ENCODE peak calls at places on chromosomes 12 and 14, in eight cellular contexts. Z, G, E, J, F, Y, U and D are unnamed samples. For H3K9me3, the result is how much of the 10 kb centered on the place peaks cover.

GRCh38 chr14:68756734-68757133 is 36.1 kb downstream of the ZFP36L1 start:
- DNase-seq in Z (no peak), G (no peak), E (no peak), J (no peak), F (no peak), Y (no peak), U (no peak), D (no peak)

GRCh38 chr12:17020765-17021164 is 414.8 kb upstream of the LMO3 start:
- DNase-seq in Z (no peak), G (no peak), E (no peak), J (no peak), F (no peak), Y (no peak), U (no peak), D (no peak)

GRCh38 chr14:97180304-97181200 is 383.4 kb downstream of the VRK1 start:
- DNase-seq in Z (peak), G (no peak), E (no peak), J (no peak), F (no peak), Y (no peak), U (no peak), D (no peak)

GRCh38 chr12:53252349-53252916 is 15.7 kb upstream of the ESPL1 start:
- DNase-seq in Z (no peak), G (no peak), E (no peak), J (peak), F (no peak), Y (no peak), U (peak), D (no peak)

GRCh38 chr14:33780035-33780434 is 170.8 kb downstream of the EGLN3 start:
- DNase-seq in Z (no peak), G (no peak), E (no peak), J (no peak), F (no peak), Y (no peak), U (no peak), D (no peak)

GRCh38 chr14:57845802-57846531 is 19.9 kb downstream of the SLC35F4 start:
- DNase-seq in Z (no peak), G (no peak), E (no peak), J (no peak), F (no peak), Y (no peak), U (no peak), D (no peak)

GRCh38 chr12:4320287-4320858 is 640 bp upstream of the TIGAR start:
- DNase-seq in Z (no peak), G (peak), E (no peak), J (no peak), F (no peak), Y (no peak), U (no peak), D (no peak)

GRCh38 chr12:46664771-46665287 is 161.0 kb downstream of the SLC38A4 start:
- DNase-seq in Z (no peak), G (no peak), E (peak), J (no peak), F (peak), Y (peak), U (no peak), D (no peak)

GRCh38 chr14:54713364-54713763 is 146.4 kb downstream of the SAMD4A start:
- DNase-seq in Z (no peak), G (no peak), E (peak), J (no peak), F (peak), Y (peak), U (no peak), D (no peak)

GRCh38 chr12:48002179-48002601 is 2.1 kb downstream of the COL2A1 start:
- DNase-seq in Z (no peak), G (no peak), E (no peak), J (no peak), F (peak), Y (no peak), U (no peak), D (no peak)

GRCh38 chr12:104381721-104382480 is 74.8 kb upstream of the CHST11 start:
- DNase-seq in Z (peak), G (peak), E (peak), J (peak), F (peak), Y (peak), U (peak), D (peak)

GRCh38 chr14:59221558-59221957 is 33.1 kb downstream of the DAAM1 start:
- DNase-seq in Z (no peak), G (no peak), E (peak), J (no peak), F (no peak), Y (no peak), U (no peak), D (no peak)

GRCh38 chr12:131454418-131455217 is 256.3 kb upstream of the SFSWAP start:
- DNase-seq in Z (peak), G (peak), E (no peak), J (no peak), F (no peak), Y (no peak), U (no peak), D (no peak)

GRCh38 chr14:31265701-31266398 is 58.3 kb upstream of the HECTD1 start:
- DNase-seq in Z (no peak), G (no peak), E (peak), J (no peak), F (no peak), Y (peak), U (no peak), D (no peak)

GRCh38 chr14:76867536-76868452 is 41.6 kb downstream of the LRRC74A start:
- DNase-seq in Z (no peak), G (no peak), E (no peak), J (peak), F (no peak), Y (no peak), U (no peak), D (peak)

GRCh38 chr14:99072956-99073355 is 199.0 kb downstream of the BCL11B start:
- DNase-seq in Z (no peak), G (no peak), E (no peak), J (no peak), F (no peak), Y (no peak), U (no peak), D (no peak)

GRCh38 chr12:48160807-48161206 is 3.5 kb upstream of the ASB8 start:
- DNase-seq in Z (no peak), G (no peak), E (no peak), J (no peak), F (no peak), Y (no peak), U (no peak), D (no peak)

GRCh38 chr12:104121001-104121400 is 17.0 kb downstream of the NFYB start:
- DNase-seq in Z (no peak), G (no peak), E (peak), J (no peak), F (peak), Y (peak), U (no peak), D (no peak)

GRCh38 chr12:116502989-116503496 is 56.1 kb upstream of the MAP1LC3B2 start:
- DNase-seq in Z (no peak), G (no peak), E (no peak), J (no peak), F (no peak), Y (no peak), U (no peak), D (no peak)

GRCh38 chr12:118015306-118015705 is 1.2 kb upstream of the RFC5 start:
- DNase-seq in Z (no peak), G (no peak), E (no peak), J (no peak), F (no peak), Y (no peak), U (no peak), D (no peak)

GRCh38 chr12:74489543-74489942 is 48.1 kb upstream of the ATXN7L3B start:
- DNase-seq in Z (no peak), G (no peak), E (no peak), J (no peak), F (no peak), Y (no peak), U (no peak), D (no peak)

GRCh38 chr12:115944851-115945496 is 332.5 kb downstream of the MED13L start:
- DNase-seq in Z (no peak), G (no peak), E (no peak), J (no peak), F (no peak), Y (peak), U (no peak), D (no peak)

GRCh38 chr12:128387811-128388422 is 120.9 kb downstream of the TMEM132C start:
- DNase-seq in Z (peak), G (peak), E (no peak), J (no peak), F (peak), Y (no peak), U (peak), D (no peak)

GRCh38 chr14:52279405-52279804 is 11.9 kb downstream of the PTGDR start:
- DNase-seq in Z (no peak), G (no peak), E (peak), J (no peak), F (peak), Y (peak), U (no peak), D (no peak)

GRCh38 chr14:104398656-104399055 is 180.9 kb upstream of the C14orf180 start:
- DNase-seq in Z (no peak), G (no peak), E (no peak), J (no peak), F (no peak), Y (no peak), U (no peak), D (no peak)

GRCh38 chr14:104113631-104114420 is 24.6 kb upstream of the KIF26A start:
- DNase-seq in Z (no peak), G (peak), E (no peak), J (peak), F (no peak), Y (no peak), U (peak), D (no peak)

GRCh38 chr12:124517260-124518050 is 50.0 kb downstream of the NCOR2 start:
- DNase-seq in Z (peak), G (no peak), E (peak), J (peak), F (peak), Y (peak), U (peak), D (no peak)

GRCh38 chr14:67537736-67538135 is 4.6 kb downstream of the PLEKHH1 start:
- DNase-seq in Z (no peak), G (no peak), E (no peak), J (no peak), F (no peak), Y (no peak), U (no peak), D (no peak)

GRCh38 chr12:95986635-95987535 is 9.3 kb downstream of the HAL start:
- DNase-seq in Z (no peak), G (no peak), E (no peak), J (no peak), F (no peak), Y (peak), U (no peak), D (no peak)

GRCh38 chr12:120110550-120111501 is 5.7 kb downstream of the RAB35 start:
- DNase-seq in Z (no peak), G (no peak), E (no peak), J (peak), F (no peak), Y (no peak), U (no peak), D (no peak)

GRCh38 chr14:42510071-42510470 is 903.4 kb downstream of the LRFN5 start:
- DNase-seq in Z (no peak), G (no peak), E (no peak), J (no peak), F (no peak), Y (no peak), U (no peak), D (no peak)

GRCh38 chr14:42499137-42499536 is 892.5 kb downstream of the LRFN5 start:
- DNase-seq in Z (no peak), G (no peak), E (no peak), J (no peak), F (no peak), Y (no peak), U (no peak), D (no peak)

GRCh38 chr14:42508209-42508946 is 901.7 kb downstream of the LRFN5 start:
- DNase-seq in Z (no peak), G (no peak), E (no peak), J (no peak), F (no peak), Y (no peak), U (no peak), D (no peak)

GRCh38 chr14:42504433-42504832 is 897.8 kb downstream of the LRFN5 start:
- DNase-seq in Z (no peak), G (no peak), E (no peak), J (no peak), F (no peak), Y (peak), U (no peak), D (no peak)
- H3K9me3 ChIP-seq in Z (under half), G (under half), E (under half), J (under half), F (under half), Y (under half), U (under half), D (under half)

GRCh38 chr14:90159147-90159546 is 97.2 kb upstream of the PSMC1 start:
- DNase-seq in Z (peak), G (no peak), E (no peak), J (no peak), F (no peak), Y (no peak), U (no peak), D (no peak)
- H3K9me3 ChIP-seq in Z (under half), G (under half), E (under half), J (under half), F (under half), Y (under half), U (under half), D (under half)

DNA sequence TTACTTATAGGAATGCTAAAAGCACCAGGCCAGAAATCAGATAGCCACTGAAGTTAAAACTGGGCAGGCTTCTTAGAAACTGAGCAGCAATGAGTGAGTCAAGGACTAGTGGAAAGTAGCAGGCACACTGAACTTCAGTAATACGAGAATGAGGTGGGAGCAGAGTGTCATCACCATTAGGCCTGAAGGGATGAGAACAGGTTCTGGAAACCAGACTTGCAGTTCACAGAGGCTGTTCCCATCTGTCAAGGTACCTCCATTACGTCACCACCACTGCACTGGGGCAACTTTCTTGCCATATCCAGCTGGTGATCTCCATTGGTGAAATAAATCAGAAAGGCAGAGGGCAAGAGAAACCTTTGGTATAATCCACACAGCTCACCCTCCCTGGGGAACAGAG is 15.6 kb downstream of the ZNF10 start:
- DNase-seq in Z (no peak), G (no peak), E (no peak), J (no peak), F (no peak), Y (no peak), U (no peak), D (no peak)
- H3K9me3 ChIP-seq in Z (under half), G (under half), E (under half), J (half or more), F (half or more), Y (under half), U (under half), D (under half)

GRCh38 chr14:106585692-106586091 is 1059.3 kb downstream of the TMEM121 start:
- DNase-seq in Z (no peak), G (no peak), E (no peak), J (no peak), F (no peak), Y (no peak), U (no peak), D (no peak)

DNA sequence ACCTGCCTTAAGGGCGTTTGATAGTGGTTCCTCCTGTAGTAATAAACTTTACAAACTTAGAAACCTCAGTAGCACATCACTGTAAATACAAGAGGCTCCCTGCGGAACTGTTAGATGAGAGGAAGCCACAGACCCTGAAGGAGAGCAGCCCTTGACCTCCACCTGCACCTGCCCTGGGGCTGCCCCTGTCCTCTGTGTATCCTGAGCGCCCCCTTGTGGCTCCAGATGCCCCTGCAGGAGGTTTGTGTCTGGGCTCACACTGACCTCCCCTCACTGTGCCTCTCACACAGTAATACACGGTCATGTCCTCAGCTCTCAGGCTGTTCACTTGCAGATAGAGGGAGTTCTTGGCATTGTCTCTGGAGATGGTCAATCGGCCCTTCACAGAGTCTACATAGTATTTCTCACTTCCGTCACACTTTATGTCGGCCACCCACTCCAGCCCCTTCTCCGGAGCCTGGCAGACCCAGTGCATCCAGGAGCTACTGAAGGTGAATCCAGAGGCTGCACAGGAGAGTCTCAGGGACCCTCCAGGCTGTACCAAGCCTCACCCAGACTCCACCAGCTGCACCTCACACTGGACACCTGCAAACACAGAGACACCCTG is 1059.8 kb downstream of the TMEM121 start:
- DNase-seq in Z (no peak), G (peak), E (no peak), J (no peak), F (no peak), Y (no peak), U (no peak), D (peak)
- H3K9me3 ChIP-seq in Z (under half), G (under half), E (under half), J (under half), F (under half), Y (under half), U (under half), D (under half)

DNA sequence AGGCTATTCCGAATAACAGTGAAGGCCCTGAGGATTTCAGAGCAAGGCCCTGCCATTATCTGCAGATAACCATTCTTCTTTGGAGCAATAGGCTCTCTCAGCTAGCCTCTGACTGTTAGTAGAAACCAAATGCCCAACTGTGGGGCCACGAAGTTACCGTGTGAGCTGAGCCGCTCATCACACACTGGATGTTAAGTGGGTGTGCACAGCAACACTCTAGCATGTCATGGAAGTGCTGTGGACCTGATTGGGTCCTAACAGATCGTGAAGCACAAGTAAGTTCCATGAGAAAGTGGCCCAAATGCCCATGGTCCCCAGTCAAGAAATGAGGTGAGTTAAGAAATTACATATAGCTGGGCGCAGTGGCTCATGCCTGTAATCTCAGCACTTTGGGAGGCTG is 190.4 kb downstream of the ALG10 start:
- DNase-seq in Z (no peak), G (no peak), E (no peak), J (no peak), F (no peak), Y (no peak), U (no peak), D (no peak)
- H3K9me3 ChIP-seq in Z (under half), G (under half), E (under half), J (under half), F (under half), Y (under half), U (under half), D (under half)

DNA sequence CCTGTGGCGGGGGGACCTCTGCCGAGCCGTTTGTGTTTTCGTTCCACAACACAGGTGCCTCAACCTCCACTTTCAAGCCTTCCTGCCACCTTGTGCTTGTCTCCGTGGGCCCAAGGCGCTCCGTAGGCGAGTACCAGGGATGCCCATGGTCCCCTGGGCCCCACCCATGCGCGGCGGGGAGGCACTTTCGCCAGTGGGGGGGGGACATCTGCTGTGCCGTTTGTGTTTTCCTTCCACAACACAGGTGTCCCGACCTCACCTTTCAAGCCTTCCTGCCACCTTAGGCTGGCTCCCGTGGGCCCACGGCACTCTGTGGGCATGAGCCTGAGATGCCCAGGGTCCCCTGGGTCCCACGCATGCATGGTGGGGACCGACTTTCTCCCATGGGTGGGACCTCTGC is 335.9 kb downstream of the ALG10 start:
- DNase-seq in Z (no peak), G (no peak), E (no peak), J (no peak), F (no peak), Y (no peak), U (no peak), D (no peak)
- H3K9me3 ChIP-seq in Z (under half), G (under half), E (under half), J (half or more), F (under half), Y (under half), U (under half), D (under half)

GRCh38 chr14:82390586-82390985 is 856.9 kb upstream of the SEL1L start:
- DNase-seq in Z (no peak), G (no peak), E (no peak), J (no peak), F (no peak), Y (no peak), U (no peak), D (no peak)

GRCh38 chr14:82387699-82388098 is 854.0 kb upstream of the SEL1L start:
- DNase-seq in Z (no peak), G (no peak), E (no peak), J (no peak), F (no peak), Y (peak), U (no peak), D (no peak)

GRCh38 chr14:82385043-82385442 is 851.4 kb upstream of the SEL1L start:
- DNase-seq in Z (no peak), G (no peak), E (no peak), J (no peak), F (no peak), Y (no peak), U (no peak), D (no peak)

DNA sequence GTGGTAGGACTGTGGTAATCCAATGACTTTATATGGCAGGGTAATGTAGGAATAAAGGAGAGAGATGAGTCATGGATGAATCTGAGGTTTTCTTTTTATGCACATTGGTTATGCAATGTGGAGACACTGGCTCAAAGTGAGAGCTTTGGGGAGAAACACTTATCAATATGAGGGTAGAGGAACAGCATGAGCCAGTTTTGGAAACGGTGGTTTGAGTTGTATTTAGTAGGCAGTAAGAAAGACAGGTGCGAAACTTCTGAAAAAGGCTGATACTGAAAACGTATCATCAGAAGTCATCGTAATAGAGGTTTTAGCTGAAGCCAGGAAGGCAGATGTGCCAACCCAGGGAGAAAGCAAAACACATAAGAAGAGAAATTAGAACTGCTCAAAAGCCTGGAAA is 854.8 kb upstream of the SEL1L start:
- DNase-seq in Z (no peak), G (no peak), E (no peak), J (no peak), F (no peak), Y (no peak), U (no peak), D (no peak)
- H3K9me3 ChIP-seq in Z (under half), G (under half), E (under half), J (under half), F (under half), Y (under half), U (under half), D (under half)